ENCODE peak calls at places on chromosomes 5 and 9, in seven cellular contexts. F is HCT116, G is ovary, X is body of pancreas, S is transverse colon, M is stomach, Y is vagina. P is an unnamed sample.

GRCh38 chr5:124655943-124656459 is 90.4 kb downstream of the ZNF608 start:
- DNase-seq in F (peak), G (no peak), X (peak), S (peak), M (peak), Y (no peak), P (peak)

GRCh38 chr5:132883261-132883834 is 9.9 kb downstream of the LEAP2 start:
- DNase-seq in F (peak), G (no peak), X (peak), S (peak), M (peak), Y (no peak), P (peak)

GRCh38 chr5:38871790-38872551 is 26.2 kb downstream of the OSMR start:
- DNase-seq in F (peak), G (no peak), X (no peak), S (no peak), M (no peak), Y (no peak), P (peak)

GRCh38 chr5:166257656-166258055 is 2033.8 kb upstream of the WWC1 start:
- DNase-seq in F (no peak), G (no peak), X (no peak), S (no peak), M (no peak), Y (no peak), P (no peak)

GRCh38 chr9:124562328-124562727 is 55.1 kb upstream of the NR5A1 start:
- DNase-seq in F (no peak), G (no peak), X (peak), S (no peak), M (peak), Y (no peak), P (no peak)

GRCh38 chr5:156460496-156460895 is 133.5 kb downstream of the SGCD start:
- DNase-seq in F (no peak), G (no peak), X (no peak), S (no peak), M (no peak), Y (no peak), P (no peak)

GRCh38 chr5:19497229-19497815 is 490.7 kb downstream of the CDH18 start:
- DNase-seq in F (no peak), G (no peak), X (no peak), S (no peak), M (no peak), Y (no peak), P (no peak)

GRCh38 chr5:124596595-124597388 is 149.6 kb downstream of the ZNF608 start:
- DNase-seq in F (peak), G (no peak), X (no peak), S (no peak), M (no peak), Y (no peak), P (no peak)

GRCh38 chr5:96807099-96807654 is 568 bp downstream of the ERAP1 start:
- DNase-seq in F (no peak), G (peak), X (peak), S (peak), M (peak), Y (no peak), P (peak)
- TF ChIP-seq POLR2A in F (no peak), G (no peak), X (peak), S (no peak), M (no peak), Y (peak), P (peak)

GRCh38 chr5:40106847-40107246 is 572.9 kb upstream of the PTGER4 start:
- DNase-seq in F (no peak), G (no peak), X (no peak), S (peak), M (no peak), Y (no peak), P (no peak)
- TF ChIP-seq POLR2A in F (no peak), G (no peak), X (no peak), S (no peak), M (no peak), Y (no peak), P (no peak)

GRCh38 chr5:40649493-40650030 is 30.2 kb upstream of the PTGER4 start:
- DNase-seq in F (no peak), G (no peak), X (no peak), S (no peak), M (no peak), Y (no peak), P (no peak)

GRCh38 chr5:40655138-40655537 is 24.6 kb upstream of the PTGER4 start:
- DNase-seq in F (no peak), G (no peak), X (no peak), S (no peak), M (no peak), Y (no peak), P (no peak)

GRCh38 chr5:40654377-40655006 is 25.2 kb upstream of the PTGER4 start:
- DNase-seq in F (no peak), G (no peak), X (no peak), S (no peak), M (no peak), Y (no peak), P (no peak)

GRCh38 chr5:40653221-40654022 is 26.3 kb upstream of the PTGER4 start:
- DNase-seq in F (no peak), G (no peak), X (no peak), S (no peak), M (no peak), Y (no peak), P (no peak)

GRCh38 chr5:40652441-40653220 is 27.1 kb upstream of the PTGER4 start:
- DNase-seq in F (no peak), G (no peak), X (no peak), S (peak), M (no peak), Y (no peak), P (no peak)
- TF ChIP-seq POLR2A in F (no peak), G (no peak), X (no peak), S (no peak), M (no peak), Y (no peak), P (no peak)

GRCh38 chr5:32605766-32606152 is 20.4 kb downstream of the SUB1 start:
- DNase-seq in F (no peak), G (no peak), X (no peak), S (no peak), M (no peak), Y (no peak), P (no peak)
- TF ChIP-seq POLR2A in F (no peak), G (no peak), X (no peak), S (no peak), M (no peak), Y (no peak), P (no peak)

GRCh38 chr5:73625314-73625904 is 587 bp upstream of the ARHGEF28 start:
- DNase-seq in F (no peak), G (no peak), X (no peak), S (no peak), M (no peak), Y (no peak), P (no peak)

GRCh38 chr5:73623929-73624404 is 2.0 kb upstream of the ARHGEF28 start:
- DNase-seq in F (no peak), G (no peak), X (peak), S (no peak), M (peak), Y (no peak), P (no peak)

GRCh38 chr5:73626814-73627313 is 868 bp downstream of the ARHGEF28 start:
- DNase-seq in F (no peak), G (peak), X (no peak), S (no peak), M (no peak), Y (no peak), P (no peak)

GRCh38 chr5:73624888-73625287 is 1.1 kb upstream of the ARHGEF28 start:
- DNase-seq in F (no peak), G (no peak), X (no peak), S (no peak), M (no peak), Y (no peak), P (no peak)

GRCh38 chr5:73625905-73626811 is at the start of gene ARHGEF28:
- DNase-seq in F (no peak), G (peak), X (peak), S (peak), M (peak), Y (no peak), P (peak)
- TF ChIP-seq POLR2A in F (no peak), G (no peak), X (peak), S (peak), M (no peak), Y (peak), P (peak)

DNA sequence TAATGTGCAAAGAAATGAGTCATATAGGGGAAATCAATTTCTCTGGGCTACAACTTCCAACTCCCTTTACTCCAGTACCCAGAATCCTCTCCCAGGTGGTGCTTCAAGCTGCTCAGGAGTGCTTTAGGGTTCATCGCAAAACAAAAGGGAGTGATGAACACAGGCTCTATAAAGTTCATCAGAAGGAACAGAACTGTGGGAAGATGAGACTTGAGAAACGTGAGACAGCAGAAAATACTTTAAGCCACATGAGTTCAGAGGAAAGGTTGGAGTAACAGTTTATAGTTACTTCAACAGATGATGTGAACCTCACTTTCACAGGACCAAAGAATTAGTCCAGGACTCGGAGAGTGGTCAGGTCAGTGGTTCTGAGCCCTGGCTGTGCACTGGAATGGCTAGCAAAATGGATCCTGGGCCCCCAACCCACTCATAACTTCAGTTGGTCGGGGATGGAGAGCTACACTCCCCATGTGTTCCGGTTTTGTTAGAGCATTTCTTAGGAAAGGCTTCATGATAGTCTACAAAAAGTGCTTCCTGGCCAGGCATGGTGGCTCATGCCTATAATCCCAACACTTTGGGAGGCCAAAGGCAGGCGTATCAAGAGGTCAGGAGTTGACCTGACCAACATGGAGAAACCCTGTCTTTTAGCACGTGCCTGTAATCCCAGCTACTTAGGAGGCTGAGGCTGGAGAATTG is 4.3 kb downstream of the RPL12 start:
- DNase-seq in F (no peak), G (no peak), X (no peak), S (no peak), M (no peak), Y (no peak), P (no peak)
- TF ChIP-seq POLR2A in F (no peak), G (no peak), X (no peak), S (no peak), M (no peak), Y (no peak), P (no peak)

GRCh38 chr5:176537608-176538504 is 654 bp upstream of the RNF44 start:
- DNase-seq in F (peak), G (peak), X (peak), S (peak), M (peak), Y (no peak), P (peak)
- TF ChIP-seq POLR2A in F (peak), G (peak), X (peak), S (peak), M (no peak), Y (peak), P (peak)

GRCh38 chr5:34717426-34718327 is 61.5 kb downstream of the RAI14 start:
- DNase-seq in F (no peak), G (no peak), X (no peak), S (no peak), M (no peak), Y (no peak), P (peak)
- TF ChIP-seq POLR2A in F (no peak), G (no peak), X (no peak), S (no peak), M (no peak), Y (no peak), P (no peak)

DNA sequence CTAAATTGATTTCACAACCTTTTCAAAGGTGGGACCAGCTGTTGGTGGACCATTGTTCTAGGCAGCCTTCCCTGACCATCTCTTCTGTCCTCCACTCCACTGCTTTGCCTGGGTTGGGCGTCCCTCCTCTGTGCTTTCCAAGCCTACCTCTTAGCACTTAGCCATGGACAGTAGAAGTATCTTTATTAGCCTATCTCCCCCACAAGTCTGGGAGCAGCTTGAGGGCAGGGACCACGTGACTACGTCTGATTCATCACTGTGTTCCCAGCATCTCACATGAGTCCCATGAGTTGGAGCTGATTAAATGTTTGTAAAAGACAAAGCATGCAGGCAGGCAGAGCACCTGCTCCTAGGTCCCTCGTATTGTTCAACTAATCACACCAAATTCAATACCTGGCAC is 20.9 kb downstream of the MORN5 start:
- DNase-seq in F (peak), G (no peak), X (no peak), S (no peak), M (no peak), Y (no peak), P (peak)
- TF ChIP-seq POLR2A in F (no peak), G (no peak), X (no peak), S (no peak), M (no peak), Y (no peak), P (no peak)

GRCh38 chr5:14665110-14665822 is 748 bp downstream of the OTULIN start:
- DNase-seq in F (no peak), G (no peak), X (peak), S (peak), M (peak), Y (no peak), P (peak)

GRCh38 chr5:14667770-14668169 is 3.3 kb downstream of the OTULIN start:
- DNase-seq in F (no peak), G (no peak), X (no peak), S (no peak), M (no peak), Y (no peak), P (no peak)

GRCh38 chr5:14664270-14665109 is at the start of gene OTULIN:
- DNase-seq in F (peak), G (peak), X (peak), S (peak), M (peak), Y (no peak), P (peak)

GRCh38 chr5:14667290-14667689 is 2.8 kb downstream of the OTULIN start:
- DNase-seq in F (no peak), G (no peak), X (no peak), S (no peak), M (no peak), Y (no peak), P (no peak)

GRCh38 chr5:14665949-14666741 is 1.6 kb downstream of the OTULIN start:
- DNase-seq in F (no peak), G (no peak), X (peak), S (peak), M (no peak), Y (no peak), P (no peak)
- TF ChIP-seq POLR2A in F (no peak), G (no peak), X (no peak), S (no peak), M (no peak), Y (no peak), P (no peak)